ENCODE peak calls at places on chromosomes 1 and 21, in nine cellular contexts. P is suprapubic skin, O is A549, J is heart left ventricle, Y is body of pancreas, W is testis, N is stomach, A is ovary, M is HCT116. H is an unnamed sample. For H3K9me3, the result is how much of the 10 kb centered on the place peaks cover.

GRCh38 chr1:29290414-29290980 is 54.2 kb downstream of the PTPRU start:
- DNase-seq in P (no peak), O (no peak), J (no peak), Y (no peak), W (no peak), N (no peak), A (no peak), M (no peak), H (no peak)

GRCh38 chr1:246319111-246319510 is 188.0 kb downstream of the SMYD3 start:
- DNase-seq in P (no peak), O (no peak), J (no peak), Y (no peak), W (no peak), N (no peak), A (no peak), M (no peak), H (no peak)

GRCh38 chr1:150268342-150268705 is 492 bp downstream of the APH1A start:
- DNase-seq in P (no peak), O (peak), J (peak), Y (peak), W (peak), N (peak), A (peak), M (no peak), H (peak)

GRCh38 chr1:33349081-33349759 is 28.3 kb upstream of the A3GALT2 start:
- DNase-seq in P (no peak), O (peak), J (peak), Y (peak), W (peak), N (peak), A (peak), M (no peak), H (peak)

GRCh38 chr1:3029991-3030662 is 8.9 kb downstream of the ACTRT2 start:
- DNase-seq in P (peak), O (no peak), J (peak), Y (no peak), W (no peak), N (no peak), A (no peak), M (no peak), H (no peak)

GRCh38 chr1:96259399-96259798 is 462.2 kb upstream of the PTBP2 start:
- DNase-seq in P (no peak), O (no peak), J (no peak), Y (no peak), W (no peak), N (no peak), A (no peak), M (no peak), H (no peak)

GRCh38 chr1:109814223-109814622 is 50.5 kb upstream of the EPS8L3 start:
- DNase-seq in P (no peak), O (no peak), J (no peak), Y (no peak), W (no peak), N (no peak), A (no peak), M (no peak), H (no peak)

GRCh38 chr1:89142160-89142559 is 16.2 kb upstream of the GBP2 start:
- DNase-seq in P (no peak), O (no peak), J (no peak), Y (no peak), W (no peak), N (no peak), A (no peak), M (no peak), H (no peak)

GRCh38 chr1:41678141-41678878 is 193.8 kb upstream of the EDN2 start:
- DNase-seq in P (no peak), O (no peak), J (peak), Y (peak), W (peak), N (no peak), A (no peak), M (no peak), H (no peak)

GRCh38 chr1:202010042-202011015 is at the start of gene ELF3:
- DNase-seq in P (no peak), O (peak), J (no peak), Y (peak), W (no peak), N (peak), A (no peak), M (peak), H (peak)

GRCh38 chr1:94501925-94502324 is 39.6 kb downstream of the F3 start:
- DNase-seq in P (no peak), O (no peak), J (no peak), Y (no peak), W (no peak), N (no peak), A (no peak), M (no peak), H (no peak)

GRCh38 chr1:37038079-37038702 is 3.9 kb upstream of the GRIK3 start:
- DNase-seq in P (no peak), O (peak), J (no peak), Y (no peak), W (peak), N (no peak), A (no peak), M (peak), H (no peak)

GRCh38 chr1:48882020-48882419 is 105.3 kb upstream of the BEND5 start:
- DNase-seq in P (no peak), O (no peak), J (no peak), Y (no peak), W (no peak), N (no peak), A (no peak), M (no peak), H (no peak)

GRCh38 chr1:38533772-38534472 is 325.6 kb downstream of the RRAGC start:
- DNase-seq in P (no peak), O (no peak), J (no peak), Y (no peak), W (no peak), N (no peak), A (no peak), M (no peak), H (no peak)

GRCh38 chr1:109531205-109531779 is 8.4 kb upstream of the GPR61 start:
- DNase-seq in P (no peak), O (no peak), J (no peak), Y (no peak), W (no peak), N (no peak), A (no peak), M (no peak), H (no peak)

GRCh38 chr1:43274125-43274803 is 4.5 kb downstream of the TMEM125 start:
- DNase-seq in P (peak), O (peak), J (peak), Y (no peak), W (no peak), N (no peak), A (no peak), M (no peak), H (peak)

GRCh38 chr1:55384589-55385136 is 169.5 kb upstream of the USP24 start:
- DNase-seq in P (no peak), O (no peak), J (no peak), Y (no peak), W (no peak), N (no peak), A (no peak), M (no peak), H (peak)

GRCh38 chr1:224626042-224626441 is 9.9 kb downstream of the CNIH3 start:
- DNase-seq in P (no peak), O (no peak), J (no peak), Y (no peak), W (no peak), N (no peak), A (no peak), M (no peak), H (no peak)

GRCh38 chr1:226405411-226405988 is 2.4 kb downstream of the PARP1 start:
- DNase-seq in P (peak), O (no peak), J (no peak), Y (no peak), W (no peak), N (no peak), A (no peak), M (no peak), H (no peak)

GRCh38 chr1:65147424-65148177 is 402 bp upstream of the AK4 start:
- DNase-seq in P (peak), O (peak), J (peak), Y (peak), W (peak), N (peak), A (peak), M (no peak), H (peak)

GRCh38 chr21:25296239-25296638 is 311.0 kb downstream of the MRPL39 start:
- DNase-seq in P (no peak), O (no peak), J (no peak), Y (peak), W (peak), N (no peak), A (no peak), M (no peak), H (no peak)

GRCh38 chr1:228988655-228989054 is 253.4 kb downstream of the RHOU start:
- DNase-seq in P (no peak), O (no peak), J (no peak), Y (no peak), W (no peak), N (no peak), A (no peak), M (no peak), H (peak)

DNA sequence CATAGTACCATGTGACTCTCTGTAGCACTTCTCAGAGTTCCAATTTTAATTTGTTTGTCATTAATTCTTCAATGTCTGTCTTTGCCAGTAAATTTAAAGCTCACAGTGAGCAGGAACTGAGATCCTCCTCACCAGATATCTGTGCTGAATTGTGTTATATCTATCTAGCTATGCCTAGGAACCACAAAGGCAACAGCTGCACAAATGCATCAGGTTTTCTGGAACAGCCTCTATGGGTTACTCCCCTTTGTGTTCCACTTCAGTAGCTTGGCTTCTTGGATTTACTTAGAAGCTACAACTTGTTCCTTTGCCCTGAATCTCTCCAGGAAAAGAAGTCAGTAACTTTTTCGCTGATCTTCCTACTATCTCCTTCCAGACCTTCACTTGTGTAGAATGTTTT is 1237.8 kb upstream of the ADGRL4 start:
- DNase-seq in P (no peak), O (no peak), J (no peak), Y (no peak), W (no peak), N (no peak), A (no peak), M (no peak), H (no peak)
- H3K9me3 ChIP-seq in P (under half), O (under half), J (under half), Y (under half), W (under half), N (under half), A (under half), M (under half), H (under half)

GRCh38 chr1:168009322-168009721 is 72.5 kb upstream of the MPC2 start:
- DNase-seq in P (no peak), O (no peak), J (no peak), Y (no peak), W (no peak), N (no peak), A (no peak), M (no peak), H (no peak)
- TF ChIP-seq POLR2A in P (no peak), O (no peak), J (no peak), Y (no peak), W (no peak), N (no peak), A (no peak), M (no peak), H (no peak)

GRCh38 chr1:85343612-85344255 is 67.3 kb upstream of the BCL10 start:
- DNase-seq in P (no peak), O (no peak), J (no peak), Y (no peak), W (no peak), N (no peak), A (no peak), M (no peak), H (no peak)
- H3K4me3 ChIP-seq in P (no peak), O (no peak), J (no peak), Y (no peak), W (no peak), N (no peak), A (no peak), M (no peak), H (no peak)

DNA sequence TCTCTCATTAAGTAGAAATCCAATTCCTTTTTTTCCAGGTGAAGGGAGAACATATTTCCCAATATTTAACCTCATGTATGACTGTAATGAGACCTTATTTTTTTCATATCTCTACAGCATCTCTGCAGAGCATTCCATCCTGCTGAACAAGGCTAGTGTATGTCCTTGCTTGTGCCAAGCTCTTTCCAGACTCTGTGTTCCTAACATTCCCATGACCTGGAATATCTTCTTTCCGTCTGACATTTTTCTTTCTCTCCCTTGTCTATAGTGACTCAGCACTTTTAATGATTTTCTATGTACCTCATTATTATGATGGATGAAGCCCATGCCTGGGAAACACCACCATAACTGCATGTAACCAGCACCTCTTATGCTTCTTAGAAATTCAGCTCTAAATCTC is 278.3 kb upstream of the NRIP1 start:
- DNase-seq in P (no peak), O (peak), J (no peak), Y (no peak), W (no peak), N (no peak), A (no peak), M (no peak), H (no peak)
- H3K9me3 ChIP-seq in P (under half), O (under half), J (under half), Y (under half), W (under half), N (under half), A (under half), M (under half), H (under half)

DNA sequence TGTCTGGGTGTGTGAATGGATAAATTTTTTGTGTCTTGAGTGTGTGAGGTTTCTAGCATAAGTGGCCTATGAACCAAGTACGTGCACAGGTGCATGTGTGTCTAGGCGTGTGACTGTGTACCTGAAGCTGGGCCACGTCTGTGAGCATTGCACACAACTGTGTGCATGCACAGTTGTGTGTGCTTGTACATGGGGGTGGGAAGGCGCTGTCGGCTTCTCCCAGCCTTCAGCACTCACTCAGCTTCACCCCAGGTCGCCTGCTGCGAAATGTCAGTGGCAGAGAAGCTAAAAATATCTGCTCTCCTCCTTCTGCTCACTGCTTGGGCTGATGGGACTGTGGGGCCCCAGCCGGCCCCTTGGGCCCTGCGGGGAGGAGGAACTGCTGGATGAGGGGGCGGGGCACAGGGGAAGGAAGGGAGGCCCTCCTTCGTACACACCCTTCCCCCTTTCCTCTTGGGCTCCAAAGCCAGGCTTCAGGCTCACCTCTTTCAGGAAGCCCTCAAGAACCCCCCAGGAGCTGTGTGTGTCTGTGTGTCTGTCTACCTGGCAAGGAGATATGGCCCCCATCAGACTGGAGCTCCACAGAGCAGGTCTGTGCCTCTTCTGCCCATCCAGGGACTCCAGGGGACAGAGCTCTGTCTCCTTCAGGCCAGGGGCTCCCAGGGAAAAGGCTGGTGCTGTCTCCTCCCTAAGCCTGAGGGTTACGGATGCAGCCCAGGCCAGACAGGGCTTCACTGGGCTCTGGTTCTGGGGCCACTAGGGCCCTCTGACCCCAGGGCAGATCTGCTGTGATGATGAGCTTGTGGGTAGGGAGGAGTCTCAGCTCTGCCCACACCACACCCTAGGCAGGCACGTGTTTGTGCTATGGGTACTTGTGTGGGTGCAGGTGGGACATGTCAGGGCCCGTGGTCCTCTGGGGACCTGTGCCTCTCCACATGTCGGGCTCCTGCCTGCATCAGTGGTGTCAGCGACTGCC is 35.6 kb upstream of the WASF2 start:
- DNase-seq in P (no peak), O (peak), J (peak), Y (peak), W (peak), N (no peak), A (peak), M (no peak), H (peak)
- TF ChIP-seq POLR2A in P (no peak), O (no peak), J (peak), Y (no peak), W (no peak), N (no peak), A (no peak), M (no peak), H (no peak)